ENCODE peak calls at places on chromosomes 13 and 19, in eight cellular contexts. A is A549, Y is breast epithelium, F is RWPE2, K is GM23338, D is heart right ventricle, S is heart left ventricle, G is left lung. T is an unnamed sample.

GRCh38 chr19:6632002-6632621 is 37.8 kb downstream of the TNFSF14 start:
- DNase-seq in A (peak; percentile 79), Y (peak; percentile 52), F (no peak), K (peak; percentile 91), D (no peak), S (no peak), G (no peak), T (no peak)

GRCh38 chr13:108525867-108526266 is 103.5 kb upstream of the MYO16 start:
- DNase-seq in A (no peak), Y (no peak), F (no peak), K (no peak), D (no peak), S (no peak), G (no peak), T (no peak)

GRCh38 chr13:109803822-109804221 is 17.4 kb upstream of the IRS2 start:
- DNase-seq in A (no peak), Y (no peak), F (no peak), K (no peak), D (no peak), S (no peak), G (no peak), T (no peak)

GRCh38 chr19:14615628-14616027 is 32.7 kb downstream of the CLEC17A start:
- DNase-seq in A (no peak), Y (no peak), F (no peak), K (no peak), D (no peak), S (no peak), G (no peak), T (no peak)

GRCh38 chr13:24670927-24671326 is 9.3 kb upstream of the ATP12A start:
- DNase-seq in A (peak; percentile 60), Y (no peak), F (no peak), K (peak; percentile 87), D (no peak), S (no peak), G (no peak), T (no peak)

GRCh38 chr13:113548778-113549621 is 35.6 kb upstream of the TFDP1 start:
- DNase-seq in A (no peak), Y (no peak), F (peak; percentile 44), K (no peak), D (no peak), S (peak; percentile 30), G (peak; percentile 50), T (peak; percentile 38)

GRCh38 chr19:4676955-4677731 is 7.0 kb upstream of the MYDGF start:
- DNase-seq in A (peak; percentile 81), Y (no peak), F (no peak), K (peak; percentile 96), D (no peak), S (no peak), G (no peak), T (no peak)

GRCh38 chr13:101892296-101892695 is 439.8 kb downstream of the ITGBL1 start:
- DNase-seq in A (no peak), Y (no peak), F (no peak), K (no peak), D (no peak), S (no peak), G (no peak), T (no peak)

GRCh38 chr19:5627395-5627904 is 4.6 kb downstream of the SAFB start:
- DNase-seq in A (no peak), Y (peak; percentile 33), F (no peak), K (peak; percentile 38), D (peak; percentile 40), S (peak; percentile 74), G (peak; percentile 78), T (no peak)

GRCh38 chr13:51101636-51102218 is 9.3 kb downstream of the C13orf42 start:
- DNase-seq in A (no peak), Y (no peak), F (no peak), K (no peak), D (no peak), S (no peak), G (no peak), T (no peak)

GRCh38 chr13:23644527-23644926 is 74.3 kb downstream of the TNFRSF19 start:
- DNase-seq in A (no peak), Y (no peak), F (no peak), K (no peak), D (no peak), S (no peak), G (no peak), T (no peak)

GRCh38 chr19:51172223-51172622 is 30.1 kb downstream of the SIGLEC7 start:
- DNase-seq in A (no peak), Y (no peak), F (no peak), K (no peak), D (no peak), S (no peak), G (no peak), T (no peak)

GRCh38 chr13:92967923-92968322 is 258.7 kb upstream of the GPC6 start:
- DNase-seq in A (peak; percentile 1), Y (no peak), F (no peak), K (peak; percentile 23), D (no peak), S (no peak), G (no peak), T (no peak)

GRCh38 chr19:16066611-16067104 is 9.6 kb upstream of the TPM4 start:
- DNase-seq in A (peak; percentile 79), Y (no peak), F (no peak), K (no peak), D (no peak), S (no peak), G (no peak), T (no peak)
- H3K4me3 ChIP-seq in A (no peak overlapping the region), Y (peak overlapping the region; percentile 80), F (peak overlapping the region; percentile 79), K (no peak overlapping the region), D (no peak overlapping the region), S (no peak overlapping the region), G (peak overlapping the region; percentile 31), T (peak overlapping the region; percentile 90)

GRCh38 chr13:99433543-99434075 is 67.7 kb upstream of the TM9SF2 start:
- DNase-seq in A (no peak), Y (no peak), F (no peak), K (no peak), D (no peak), S (no peak), G (no peak), T (no peak)
- TF ChIP-seq CTCF in A (no peak), Y (no peak), F (no peak), K (no peak), D (no peak), S (no peak), G (no peak), T (no peak)

GRCh38 chr19:42333018-42333417 is 7.6 kb downstream of the MEGF8 start:
- DNase-seq in A (no peak), Y (no peak), F (no peak), K (no peak), D (no peak), S (peak; percentile 10), G (no peak), T (no peak)
- H3K27ac ChIP-seq in A (no peak overlapping the region), Y (no peak overlapping the region), F (no peak overlapping the region), K (no peak overlapping the region), D (no peak overlapping the region), S (no peak overlapping the region), G (no peak overlapping the region), T (no peak overlapping the region)

DNA sequence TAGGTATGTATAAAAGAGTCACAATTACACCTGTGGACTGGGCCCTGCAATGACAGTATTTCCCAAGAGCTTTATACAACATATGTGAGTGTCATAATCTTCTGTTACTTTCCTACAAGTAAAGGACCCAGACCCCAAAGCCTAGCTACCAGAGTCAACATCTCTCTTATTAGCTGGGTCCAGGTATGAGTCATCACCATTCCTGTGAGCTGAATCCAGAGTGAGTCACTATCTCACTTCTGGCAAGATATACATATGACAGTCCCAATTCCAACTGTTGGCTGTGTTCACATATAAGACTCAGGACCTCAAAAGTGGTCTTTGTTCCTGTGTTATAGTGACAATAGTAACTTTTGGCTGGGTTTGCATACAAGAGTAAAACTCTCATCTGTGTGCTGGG is 46.7 kb downstream of the ZNF729 start:
- DNase-seq in A (no peak), Y (no peak), F (no peak), K (no peak), D (no peak), S (no peak), G (no peak), T (no peak)
- H3K4me3 ChIP-seq in A (no peak overlapping the region), Y (no peak overlapping the region), F (no peak overlapping the region), K (no peak overlapping the region), D (no peak overlapping the region), S (no peak overlapping the region), G (no peak overlapping the region), T (no peak overlapping the region)

GRCh38 chr19:10295305-10295846 is 5.6 kb downstream of the ICAM5 start:
- DNase-seq in A (peak; percentile 61), Y (no peak), F (no peak), K (peak; percentile 78), D (peak; percentile 44), S (peak; percentile 68), G (peak; percentile 94), T (no peak)

GRCh38 chr19:10293637-10294367 is 4.0 kb downstream of the ICAM5 start:
- DNase-seq in A (no peak), Y (no peak), F (no peak), K (peak; percentile 41), D (no peak), S (no peak), G (peak; percentile 57), T (no peak)

GRCh38 chr19:10292789-10293636 is 3.3 kb downstream of the ICAM5 start:
- DNase-seq in A (no peak), Y (no peak), F (no peak), K (peak; percentile 65), D (no peak), S (no peak), G (peak; percentile 85), T (no peak)

GRCh38 chr19:10295847-10296591 is 6.3 kb downstream of the ICAM5 start:
- DNase-seq in A (no peak), Y (no peak), F (no peak), K (peak; percentile 75), D (no peak), S (no peak), G (no peak), T (no peak)

DNA sequence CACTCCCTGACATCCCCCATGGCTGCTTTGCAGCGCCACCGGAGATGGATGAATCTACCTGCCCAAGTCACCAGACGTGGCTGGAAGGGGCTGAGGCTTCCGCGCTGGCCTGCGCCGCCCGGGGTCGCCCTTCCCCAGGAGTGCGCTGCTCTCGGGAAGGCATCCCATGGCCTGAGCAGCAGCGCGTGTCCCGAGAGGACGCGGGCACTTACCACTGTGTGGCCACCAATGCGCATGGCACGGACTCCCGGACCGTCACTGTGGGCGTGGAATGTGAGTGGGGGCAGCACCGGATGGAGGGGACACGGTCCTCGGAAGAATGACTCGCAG is 4.6 kb downstream of the ICAM5 start:
- DNase-seq in A (no peak), Y (no peak), F (no peak), K (peak; percentile 56), D (no peak), S (no peak), G (peak; percentile 80), T (no peak)
- TF ChIP-seq CTCF in A (no peak), Y (no peak), F (no peak), K (peak; percentile 67), D (no peak), S (no peak), G (no peak), T (no peak)

GRCh38 chr19:49086296-49086695 is 1.0 kb downstream of the SNRNP70 start:
- DNase-seq in A (no peak), Y (no peak), F (no peak), K (no peak), D (no peak), S (no peak), G (no peak), T (no peak)
- H3K27ac ChIP-seq in A (peak overlapping the region; percentile 91), Y (no peak overlapping the region), F (peak overlapping the region; percentile 51), K (peak overlapping the region; percentile 93), D (peak overlapping the region; percentile 92), S (no peak overlapping the region), G (no peak overlapping the region), T (peak overlapping the region; percentile 70)

GRCh38 chr19:57583521-57584416 is at the start of gene ZIK1:
- DNase-seq in A (no peak), Y (peak; percentile 85), F (peak; percentile 81), K (peak; percentile 99), D (peak; percentile 88), S (peak; percentile 93), G (peak; percentile 90), T (peak; percentile 91)
- H3K4me3 ChIP-seq in A (no peak within 1 kb of the TSS), Y (peak within 1 kb of the TSS; percentile 72), F (peak within 1 kb of the TSS; percentile 66), K (peak within 1 kb of the TSS; percentile 94), D (peak within 1 kb of the TSS; percentile 89), S (peak within 1 kb of the TSS; percentile 81), G (peak within 1 kb of the TSS; percentile 62), T (peak within 1 kb of the TSS; percentile 89)

T was measured in coronary artery.